ENCODE peak calls at places on chromosome 12, in five cellular contexts. U is neural progenitor cell, B is BJ, D is ovary, W is progenitor cell of endocrine pancreas. K is an unnamed sample.
A peak's percentile ranks its signal among the peaks of the same experiment; 100 is the strongest.

GRCh38 chr12:109896188-109896587 is 3.9 kb upstream of the TCHP start:
- DNase-seq in U (no peak), B (no peak), D (no peak), W (no peak), K (no peak)

GRCh38 chr12:77179515-77179914 is 114.1 kb upstream of the E2F7 start:
- DNase-seq in U (no peak), B (no peak), D (no peak), W (no peak), K (no peak)

GRCh38 chr12:62912644-62913043 is 22.3 kb downstream of the PPM1H start:
- DNase-seq in U (no peak), B (no peak), D (no peak), W (no peak), K (peak; percentile 88)

GRCh38 chr12:51910691-51911090 is 3.4 kb downstream of the ACVRL1 start:
- DNase-seq in U (no peak), B (no peak), D (no peak), W (no peak), K (no peak)

GRCh38 chr12:116415408-116416108 is 138.1 kb upstream of the MED13L start:
- DNase-seq in U (peak; percentile 53), B (no peak), D (no peak), W (no peak), K (no peak)

GRCh38 chr12:95522692-95523091 is 28.6 kb downstream of the USP44 start:
- DNase-seq in U (no peak), B (no peak), D (no peak), W (no peak), K (no peak)

GRCh38 chr12:39723831-39724230 is 104.2 kb upstream of the ABCD2 start:
- DNase-seq in U (no peak), B (no peak), D (no peak), W (no peak), K (no peak)

GRCh38 chr12:30822385-30823139 is 67.8 kb upstream of the CAPRIN2 start:
- DNase-seq in U (peak; percentile 72), B (no peak), D (peak; percentile 76), W (peak; percentile 74), K (no peak)

GRCh38 chr12:95322335-95322734 is 104.7 kb downstream of the VEZT start:
- DNase-seq in U (no peak), B (peak; percentile 57), D (no peak), W (no peak), K (no peak)

GRCh38 chr12:42794811-42795210 is 205.3 kb upstream of the PRICKLE1 start:
- DNase-seq in U (no peak), B (no peak), D (no peak), W (no peak), K (no peak)

GRCh38 chr12:4809013-4809448 is 88.8 kb downstream of the GALNT8 start:
- DNase-seq in U (peak; percentile 79), B (no peak), D (peak; percentile 19), W (peak; percentile 65), K (no peak)

GRCh38 chr12:121916719-121917118 is 1.7 kb upstream of the CFAP251 start:
- DNase-seq in U (peak; percentile 74), B (no peak), D (no peak), W (no peak), K (no peak)

GRCh38 chr12:2625267-2625666 is 169.5 kb upstream of the FKBP4 start:
- DNase-seq in U (no peak), B (no peak), D (no peak), W (no peak), K (no peak)

GRCh38 chr12:117671734-117672133 is 297.1 kb downstream of the KSR2 start:
- DNase-seq in U (peak; percentile 75), B (no peak), D (no peak), W (peak; percentile 16), K (peak; percentile 7)

GRCh38 chr12:113310489-113310888 is 24.4 kb downstream of the SLC8B1 start:
- DNase-seq in U (no peak), B (no peak), D (no peak), W (no peak), K (no peak)

GRCh38 chr12:16349132-16349463 is 1.7 kb downstream of the MGST1 start:
- DNase-seq in U (peak; percentile 6), B (peak; percentile 75), D (no peak), W (no peak), K (peak; percentile 70)

GRCh38 chr12:94761559-94761958 is 111.2 kb upstream of the TMCC3 start:
- DNase-seq in U (no peak), B (peak; percentile 36), D (no peak), W (no peak), K (no peak)

GRCh38 chr12:46401703-46402102 is 29.1 kb upstream of the SLC38A2 start:
- DNase-seq in U (no peak), B (no peak), D (peak; percentile 56), W (no peak), K (no peak)

GRCh38 chr12:56629459-56630179 is 507 bp downstream of the BAZ2A start:
- DNase-seq in U (peak; percentile 34), B (no peak), D (peak; percentile 53), W (peak; percentile 15), K (no peak)

GRCh38 chr12:25764409-25764808 is 194.1 kb upstream of the RASSF8 start:
- DNase-seq in U (no peak), B (no peak), D (no peak), W (no peak), K (no peak)

GRCh38 chr12:102029148-102029547 is 32.6 kb downstream of the WASHC3 start:
- DNase-seq in U (no peak), B (no peak), D (no peak), W (no peak), K (no peak)

GRCh38 chr12:122139941-122140340 is 34.1 kb downstream of the IL31 start:
- DNase-seq in U (no peak), B (no peak), D (no peak), W (no peak), K (no peak)

GRCh38 chr12:110739894-110740293 is 2.8 kb downstream of the PPP1CC start:
- DNase-seq in U (no peak), B (no peak), D (no peak), W (no peak), K (no peak)

GRCh38 chr12:56389215-56389850 is 26.7 kb upstream of the APOF start:
- DNase-seq in U (no peak), B (no peak), D (no peak), W (no peak), K (no peak)

GRCh38 chr12:30882706-30883105 is 43.8 kb upstream of the TSPAN11 start:
- DNase-seq in U (no peak), B (no peak), D (no peak), W (no peak), K (no peak)

GRCh38 chr12:45010051-45010450 is 40.8 kb downstream of the DBX2 start:
- DNase-seq in U (no peak), B (no peak), D (no peak), W (no peak), K (no peak)

GRCh38 chr12:52837781-52838736 is 3.9 kb upstream of the KRT79 start:
- DNase-seq in U (no peak), B (no peak), D (no peak), W (no peak), K (no peak)

GRCh38 chr12:103800252-103800771 is 40.7 kb downstream of the NT5DC3 start:
- DNase-seq in U (no peak), B (no peak), D (peak; percentile 70), W (no peak), K (no peak)

GRCh38 chr12:130873825-130874224 is 2.0 kb downstream of the RAN start:
- DNase-seq in U (no peak), B (no peak), D (no peak), W (no peak), K (no peak)

GRCh38 chr12:31029916-31030562 is 43.6 kb upstream of the DDX11 start:
- DNase-seq in U (no peak), B (no peak), D (no peak), W (peak; percentile 8), K (no peak)

GRCh38 chr12:131349397-131350127 is 361.3 kb upstream of the SFSWAP start:
- DNase-seq in U (no peak), B (no peak), D (peak; percentile 64), W (no peak), K (no peak)

GRCh38 chr12:123384318-123384993 is 524 bp downstream of the KMT5A start:
- DNase-seq in U (peak; percentile 52), B (no peak), D (no peak), W (peak; percentile 27), K (no peak)

GRCh38 chr12:68972570-68972969 is 39.6 kb upstream of the CPM start:
- DNase-seq in U (no peak), B (no peak), D (no peak), W (no peak), K (no peak)

GRCh38 chr12:92224685-92225331 is 79.2 kb upstream of the BTG1 start:
- DNase-seq in U (no peak), B (peak; percentile 19), D (no peak), W (no peak), K (no peak)

GRCh38 chr12:79344855-79345840 is 345.6 kb downstream of the PAWR start:
- DNase-seq in U (peak; percentile 65), B (no peak), D (no peak), W (peak; percentile 17), K (peak; percentile 52)
- TF ChIP-seq CTCF in U (peak; percentile 72), B (peak; percentile 73), D (no peak), W (peak; percentile 79), K (peak; percentile 92)

GRCh38 chr12:53989227-53990113 is 4.5 kb downstream of the HOXC10 start:
- DNase-seq in U (peak; percentile 71), B (no peak), D (no peak), W (no peak), K (no peak)
- TF ChIP-seq CTCF in U (peak; percentile 55), B (peak; percentile 54), D (no peak), W (peak; percentile 48), K (peak; percentile 68)

GRCh38 chr12:54134850-54135249 is 53.9 kb downstream of the SMUG1 start:
- DNase-seq in U (no peak), B (no peak), D (no peak), W (no peak), K (peak; percentile 33)

GRCh38 chr12:54135621-54136027 is 53.2 kb downstream of the SMUG1 start:
- DNase-seq in U (peak; percentile 87), B (no peak), D (no peak), W (peak; percentile 71), K (peak; percentile 31)

GRCh38 chr12:54139030-54139429 is 49.8 kb downstream of the SMUG1 start:
- DNase-seq in U (no peak), B (no peak), D (no peak), W (no peak), K (no peak)

GRCh38 chr12:54138219-54138618 is 50.6 kb downstream of the SMUG1 start:
- DNase-seq in U (no peak), B (no peak), D (no peak), W (no peak), K (no peak)

GRCh38 chr12:54136844-54137580 is 51.8 kb downstream of the SMUG1 start:
- DNase-seq in U (no peak), B (no peak), D (no peak), W (no peak), K (peak; percentile 90)
- TF ChIP-seq CTCF in U (peak; percentile 12), B (peak; percentile 30), D (no peak), W (peak; percentile 43), K (no peak)

DNA sequence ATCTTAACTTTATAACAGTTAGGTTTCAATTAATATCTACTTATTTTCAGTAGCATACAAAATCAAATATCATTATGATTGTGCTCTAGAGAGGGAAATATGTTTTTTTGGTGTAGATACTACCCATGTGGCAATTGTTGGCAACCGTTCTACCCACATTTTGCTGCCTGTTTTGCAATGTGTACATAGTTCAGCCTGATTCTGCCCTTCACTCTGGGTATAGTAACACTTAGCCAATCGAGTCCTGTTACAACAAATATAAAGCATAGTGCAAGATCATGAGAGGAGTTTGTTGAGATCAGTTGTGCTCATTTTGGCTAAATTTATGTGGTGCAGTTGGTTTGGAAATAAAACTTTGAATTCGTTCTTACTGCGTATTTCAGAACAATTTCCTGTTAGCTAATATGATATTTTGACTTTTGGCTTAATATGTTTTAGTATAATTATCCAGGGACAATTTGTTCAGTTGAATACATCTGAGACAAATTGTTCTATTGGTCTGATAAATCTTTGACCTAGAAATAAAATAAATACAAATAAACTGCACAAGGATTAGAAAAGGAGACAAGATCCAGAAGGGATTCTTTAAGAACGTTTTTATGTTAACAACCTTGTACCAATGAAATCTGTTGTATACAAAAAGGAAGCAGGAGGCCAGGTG is 76.9 kb downstream of the ATF7IP start:
- DNase-seq in U (no peak), B (no peak), D (no peak), W (no peak), K (no peak)
- TF ChIP-seq CTCF in U (no peak), B (no peak), D (no peak), W (peak; percentile 1), K (no peak)